ENCODE peak calls at places on chromosomes 7 and 10, in nine cellular contexts. One of them, this sample, is unnamed.

GRCh38 chr10:113947138-113948011 is 92.9 kb downstream of the NHLRC2 start:
- DNase-seq in hippocampal formation: no peak
- DNase-seq in iris pigment epithelial cell: no peak
- DNase-seq in NCI-H446 treated with DMSO at 0.1 percent for 48 hours: no peak
- DNase-seq in lower leg skin: no peak
- DNase-seq in colonic mucosa: peak
- DNase-seq in T-helper 17 cell: no peak
- DNase-seq in amygdala: no peak
- DNase-seq in CD4-positive, alpha-beta memory T cell: no peak
- DNase-seq in this sample: no peak

GRCh38 chr10:99233680-99234018 is 2.0 kb downstream of the HPSE2 start:
- DNase-seq in hippocampal formation: no peak
- DNase-seq in iris pigment epithelial cell: no peak
- DNase-seq in NCI-H446 treated with DMSO at 0.1 percent for 48 hours: no peak
- DNase-seq in lower leg skin: no peak
- DNase-seq in colonic mucosa: no peak
- DNase-seq in T-helper 17 cell: no peak
- DNase-seq in amygdala: no peak
- DNase-seq in CD4-positive, alpha-beta memory T cell: no peak
- DNase-seq in this sample: peak

GRCh38 chr7:106166651-106167342 is 54.7 kb upstream of the SYPL1 start:
- DNase-seq in hippocampal formation: peak
- DNase-seq in iris pigment epithelial cell: peak
- DNase-seq in NCI-H446 treated with DMSO at 0.1 percent for 48 hours: peak
- DNase-seq in lower leg skin: no peak
- DNase-seq in colonic mucosa: peak
- DNase-seq in T-helper 17 cell: no peak
- DNase-seq in amygdala: no peak
- DNase-seq in CD4-positive, alpha-beta memory T cell: peak
- DNase-seq in this sample: no peak

GRCh38 chr10:75209325-75210192 is 1.0 kb upstream of the VDAC2 start:
- DNase-seq in hippocampal formation: peak
- DNase-seq in iris pigment epithelial cell: peak
- DNase-seq in NCI-H446 treated with DMSO at 0.1 percent for 48 hours: no peak
- DNase-seq in lower leg skin: peak
- DNase-seq in colonic mucosa: peak
- DNase-seq in T-helper 17 cell: peak
- DNase-seq in amygdala: peak
- DNase-seq in CD4-positive, alpha-beta memory T cell: peak
- DNase-seq in this sample: peak

GRCh38 chr7:120825576-120825975 is 32.4 kb downstream of the TSPAN12 start:
- DNase-seq in hippocampal formation: no peak
- DNase-seq in iris pigment epithelial cell: no peak
- DNase-seq in NCI-H446 treated with DMSO at 0.1 percent for 48 hours: no peak
- DNase-seq in lower leg skin: no peak
- DNase-seq in colonic mucosa: no peak
- DNase-seq in T-helper 17 cell: no peak
- DNase-seq in amygdala: no peak
- DNase-seq in CD4-positive, alpha-beta memory T cell: no peak
- DNase-seq in this sample: no peak

GRCh38 chr7:74575083-74575803 is 82.3 kb upstream of the GTF2I start:
- DNase-seq in hippocampal formation: no peak
- DNase-seq in iris pigment epithelial cell: peak
- DNase-seq in NCI-H446 treated with DMSO at 0.1 percent for 48 hours: no peak
- DNase-seq in lower leg skin: no peak
- DNase-seq in colonic mucosa: peak
- DNase-seq in T-helper 17 cell: no peak
- DNase-seq in amygdala: no peak
- DNase-seq in CD4-positive, alpha-beta memory T cell: no peak
- DNase-seq in this sample: no peak

GRCh38 chr10:29612657-29613056 is 22.1 kb downstream of the SVIL start:
- DNase-seq in hippocampal formation: no peak
- DNase-seq in iris pigment epithelial cell: no peak
- DNase-seq in NCI-H446 treated with DMSO at 0.1 percent for 48 hours: no peak
- DNase-seq in lower leg skin: no peak
- DNase-seq in colonic mucosa: no peak
- DNase-seq in T-helper 17 cell: no peak
- DNase-seq in amygdala: no peak
- DNase-seq in CD4-positive, alpha-beta memory T cell: no peak
- DNase-seq in this sample: no peak

GRCh38 chr10:88800152-88801125 is 2.1 kb upstream of the LIPM start:
- DNase-seq in hippocampal formation: no peak
- DNase-seq in iris pigment epithelial cell: peak
- DNase-seq in NCI-H446 treated with DMSO at 0.1 percent for 48 hours: no peak
- DNase-seq in lower leg skin: no peak
- DNase-seq in colonic mucosa: no peak
- DNase-seq in T-helper 17 cell: no peak
- DNase-seq in amygdala: no peak
- DNase-seq in CD4-positive, alpha-beta memory T cell: no peak
- DNase-seq in this sample: peak

GRCh38 chr7:7228472-7228871 is 46.1 kb downstream of the C1GALT1 start:
- DNase-seq in hippocampal formation: no peak
- DNase-seq in iris pigment epithelial cell: peak
- DNase-seq in NCI-H446 treated with DMSO at 0.1 percent for 48 hours: no peak
- DNase-seq in lower leg skin: no peak
- DNase-seq in colonic mucosa: no peak
- DNase-seq in T-helper 17 cell: no peak
- DNase-seq in amygdala: no peak
- DNase-seq in CD4-positive, alpha-beta memory T cell: no peak
- DNase-seq in this sample: no peak

GRCh38 chr7:74231232-74231590 is 21.4 kb downstream of the LAT2 start:
- DNase-seq in hippocampal formation: peak
- DNase-seq in iris pigment epithelial cell: no peak
- DNase-seq in NCI-H446 treated with DMSO at 0.1 percent for 48 hours: no peak
- DNase-seq in lower leg skin: no peak
- DNase-seq in colonic mucosa: no peak
- DNase-seq in T-helper 17 cell: no peak
- DNase-seq in amygdala: no peak
- DNase-seq in CD4-positive, alpha-beta memory T cell: no peak
- DNase-seq in this sample: no peak

GRCh38 chr10:114911052-114911697 is 26.8 kb upstream of the TRUB1 start:
- DNase-seq in hippocampal formation: no peak
- DNase-seq in iris pigment epithelial cell: no peak
- DNase-seq in NCI-H446 treated with DMSO at 0.1 percent for 48 hours: no peak
- DNase-seq in lower leg skin: no peak
- DNase-seq in colonic mucosa: no peak
- DNase-seq in T-helper 17 cell: no peak
- DNase-seq in amygdala: no peak
- DNase-seq in CD4-positive, alpha-beta memory T cell: no peak
- DNase-seq in this sample: no peak

GRCh38 chr7:105916603-105917002 is 40.2 kb upstream of the ATXN7L1 start:
- DNase-seq in hippocampal formation: no peak
- DNase-seq in iris pigment epithelial cell: peak
- DNase-seq in NCI-H446 treated with DMSO at 0.1 percent for 48 hours: no peak
- DNase-seq in lower leg skin: no peak
- DNase-seq in colonic mucosa: no peak
- DNase-seq in T-helper 17 cell: no peak
- DNase-seq in amygdala: no peak
- DNase-seq in CD4-positive, alpha-beta memory T cell: no peak
- DNase-seq in this sample: no peak

GRCh38 chr7:8151161-8151560 is 110.8 kb downstream of the ICA1 start:
- DNase-seq in hippocampal formation: no peak
- DNase-seq in iris pigment epithelial cell: no peak
- DNase-seq in NCI-H446 treated with DMSO at 0.1 percent for 48 hours: no peak
- DNase-seq in lower leg skin: no peak
- DNase-seq in colonic mucosa: no peak
- DNase-seq in T-helper 17 cell: no peak
- DNase-seq in amygdala: no peak
- DNase-seq in CD4-positive, alpha-beta memory T cell: no peak
- DNase-seq in this sample: no peak

GRCh38 chr10:110530131-110530831 is 32.6 kb downstream of the DUSP5 start:
- DNase-seq in hippocampal formation: no peak
- DNase-seq in iris pigment epithelial cell: peak
- DNase-seq in NCI-H446 treated with DMSO at 0.1 percent for 48 hours: no peak
- DNase-seq in lower leg skin: peak
- DNase-seq in colonic mucosa: peak
- DNase-seq in T-helper 17 cell: no peak
- DNase-seq in amygdala: no peak
- DNase-seq in CD4-positive, alpha-beta memory T cell: no peak
- DNase-seq in this sample: no peak